ENCODE peak calls at places on chromosomes 3 and 15, in seven cellular contexts. W, T, H, B, A, N and U are unnamed samples.

GRCh38 chr3:124599779-124600693 is 130.2 kb upstream of the UMPS start:
- DNase-seq in W (no peak), T (no peak), H (no peak), B (peak; percentile 53), A (no peak), N (no peak), U (no peak)

GRCh38 chr3:4735243-4735642 is 242.1 kb downstream of the ITPR1 start:
- DNase-seq in W (no peak), T (no peak), H (no peak), B (no peak), A (no peak), N (no peak), U (no peak)

GRCh38 chr15:62672268-62672667 is 370.3 kb upstream of the TPM1 start:
- DNase-seq in W (no peak), T (no peak), H (peak; percentile 31), B (no peak), A (no peak), N (no peak), U (peak; percentile 61)

GRCh38 chr3:98726084-98726483 is 37.1 kb upstream of the ST3GAL6 start:
- DNase-seq in W (no peak), T (no peak), H (no peak), B (peak; percentile 43), A (no peak), N (no peak), U (no peak)

GRCh38 chr3:132879651-132880050 is 157.4 kb upstream of the NPHP3 start:
- DNase-seq in W (no peak), T (no peak), H (no peak), B (no peak), A (no peak), N (no peak), U (peak; percentile 5)

GRCh38 chr3:191568206-191568605 is 107.2 kb downstream of the PYDC2 start:
- DNase-seq in W (no peak), T (no peak), H (no peak), B (peak; percentile 11), A (no peak), N (no peak), U (no peak)

GRCh38 chr3:123568034-123568433 is 16.8 kb downstream of the HACD2 start:
- DNase-seq in W (no peak), T (no peak), H (no peak), B (no peak), A (no peak), N (peak; percentile 79), U (no peak)

GRCh38 chr3:10744098-10744465 is 71.9 kb upstream of the SLC6A11 start:
- DNase-seq in W (no peak), T (no peak), H (no peak), B (no peak), A (no peak), N (no peak), U (no peak)

GRCh38 chr3:129723558-129724324 is 117.3 kb upstream of the PLXND1 start:
- DNase-seq in W (no peak), T (no peak), H (peak; percentile 94), B (peak; percentile 40), A (no peak), N (peak; percentile 39), U (peak; percentile 88)

GRCh38 chr3:182739619-182740018 is 53.7 kb upstream of the ATP11B start:
- DNase-seq in W (no peak), T (no peak), H (peak; percentile 52), B (no peak), A (no peak), N (no peak), U (peak; percentile 18)

GRCh38 chr15:66740802-66741201 is 38.8 kb downstream of the SMAD6 start:
- DNase-seq in W (no peak), T (no peak), H (peak; percentile 60), B (peak; percentile 49), A (no peak), N (no peak), U (peak; percentile 80)

GRCh38 chr3:23004971-23005370 is 198.2 kb upstream of the UBE2E2 start:
- DNase-seq in W (no peak), T (no peak), H (peak; percentile 68), B (peak; percentile 40), A (no peak), N (no peak), U (peak; percentile 28)

GRCh38 chr3:106913111-106913698 is 464.0 kb upstream of the CCDC54 start:
- DNase-seq in W (no peak), T (no peak), H (peak; percentile 27), B (no peak), A (no peak), N (no peak), U (peak; percentile 1)

GRCh38 chr3:40456279-40456939 is 730 bp upstream of the RPL14 start:
- DNase-seq in W (no peak), T (no peak), H (no peak), B (no peak), A (no peak), N (no peak), U (no peak)

GRCh38 chr3:5239602-5240001 is 52.1 kb downstream of the EDEM1 start:
- DNase-seq in W (no peak), T (no peak), H (peak; percentile 10), B (peak; percentile 40), A (no peak), N (no peak), U (no peak)

GRCh38 chr15:94666553-94666952 is 435.2 kb downstream of the MCTP2 start:
- DNase-seq in W (no peak), T (no peak), H (no peak), B (no peak), A (no peak), N (no peak), U (no peak)

GRCh38 chr3:123634149-123635051 is 49.5 kb upstream of the HACD2 start:
- DNase-seq in W (no peak), T (no peak), H (no peak), B (peak; percentile 55), A (no peak), N (no peak), U (no peak)

GRCh38 chr3:178517665-178518366 is 18.4 kb upstream of the KCNMB2 start:
- DNase-seq in W (no peak), T (no peak), H (no peak), B (no peak), A (no peak), N (no peak), U (no peak)

GRCh38 chr3:52090131-52090548 is 33.8 kb upstream of the DUSP7 start:
- DNase-seq in W (no peak), T (no peak), H (peak; percentile 83), B (peak; percentile 77), A (no peak), N (no peak), U (peak; percentile 92)

GRCh38 chr3:86969500-86970189 is 21.3 kb downstream of the VGLL3 start:
- DNase-seq in W (no peak), T (no peak), H (peak; percentile 74), B (peak; percentile 60), A (no peak), N (peak; percentile 15), U (peak; percentile 68)

GRCh38 chr3:69848113-69848512 is 108.8 kb downstream of the MITF start:
- DNase-seq in W (no peak), T (no peak), H (no peak), B (no peak), A (no peak), N (no peak), U (peak; percentile 58)

GRCh38 chr3:32189693-32190092 is 48.8 kb upstream of the CMTM8 start:
- DNase-seq in W (no peak), T (no peak), H (no peak), B (no peak), A (no peak), N (no peak), U (no peak)

GRCh38 chr15:67033012-67033411 is 32.4 kb upstream of the SMAD3 start:
- DNase-seq in W (peak; percentile 27), T (peak; percentile 25), H (no peak), B (no peak), A (peak; percentile 18), N (no peak), U (no peak)

GRCh38 chr3:192022412-192022811 is 561.4 kb downstream of the PYDC2 start:
- DNase-seq in W (no peak), T (no peak), H (no peak), B (peak; percentile 51), A (no peak), N (no peak), U (no peak)